ENCODE peak calls at places on chromosomes 6 and 20, in five cellular contexts. One of them, this sample, is unnamed.

GRCh38 chr20:4545526-4545925 is 176.2 kb upstream of the PRND start:
- DNase-seq in tibial artery: no peak
- DNase-seq in neural progenitor cell: no peak
- DNase-seq in BE2C: no peak
- DNase-seq in left ventricle myocardium inferior: no peak
- DNase-seq in this sample: peak; percentile 75

GRCh38 chr6:14922306-14922705 is 323.6 kb upstream of the JARID2 start:
- DNase-seq in tibial artery: no peak
- DNase-seq in left ventricle myocardium inferior: no peak
- DNase-seq in neural progenitor cell: peak; percentile 50
- DNase-seq in BE2C: no peak
- DNase-seq in this sample: no peak

GRCh38 chr20:51767867-51768758 is at the start of gene ATP9A:
- DNase-seq in BE2C: peak; percentile 17
- DNase-seq in tibial artery: no peak
- DNase-seq in neural progenitor cell: peak; percentile 76
- DNase-seq in left ventricle myocardium inferior: peak; percentile 34
- DNase-seq in this sample: peak; percentile 36

GRCh38 chr20:34300809-34301586 is 2.2 kb downstream of the AHCY start:
- DNase-seq in BE2C: peak; percentile 22
- DNase-seq in neural progenitor cell: no peak
- DNase-seq in left ventricle myocardium inferior: peak; percentile 28
- DNase-seq in tibial artery: no peak
- DNase-seq in this sample: no peak

GRCh38 chr6:24931296-24931695 is 4.5 kb downstream of the RIPOR2 start:
- DNase-seq in BE2C: no peak
- DNase-seq in left ventricle myocardium inferior: no peak
- DNase-seq in tibial artery: no peak
- DNase-seq in neural progenitor cell: peak; percentile 8
- DNase-seq in this sample: peak; percentile 29

GRCh38 chr6:145813285-145814034 is 1.1 kb downstream of the FBXO30 start:
- DNase-seq in tibial artery: no peak
- DNase-seq in left ventricle myocardium inferior: no peak
- DNase-seq in BE2C: no peak
- DNase-seq in neural progenitor cell: no peak
- DNase-seq in this sample: peak; percentile 70

GRCh38 chr20:36377348-36378326 is 71.5 kb downstream of the DLGAP4 start:
- DNase-seq in left ventricle myocardium inferior: no peak
- DNase-seq in neural progenitor cell: no peak
- DNase-seq in tibial artery: no peak
- DNase-seq in BE2C: no peak
- DNase-seq in this sample: no peak

GRCh38 chr6:134420638-134421181 is 102.8 kb upstream of the SGK1 start:
- DNase-seq in neural progenitor cell: no peak
- DNase-seq in tibial artery: no peak
- DNase-seq in left ventricle myocardium inferior: no peak
- DNase-seq in BE2C: no peak
- DNase-seq in this sample: peak; percentile 62

GRCh38 chr20:50541606-50542041 is 31.4 kb downstream of the PTPN1 start:
- DNase-seq in tibial artery: no peak
- DNase-seq in neural progenitor cell: no peak
- DNase-seq in left ventricle myocardium inferior: no peak
- DNase-seq in BE2C: no peak
- DNase-seq in this sample: peak; percentile 43

GRCh38 chr6:56914791-56915658 is 39.9 kb upstream of the BEND6 start:
- DNase-seq in neural progenitor cell: no peak
- DNase-seq in BE2C: peak; percentile 12
- DNase-seq in tibial artery: no peak
- DNase-seq in left ventricle myocardium inferior: peak; percentile 30
- DNase-seq in this sample: no peak

GRCh38 chr6:37862992-37863391 is 43.5 kb downstream of the ZFAND3 start:
- DNase-seq in BE2C: no peak
- DNase-seq in neural progenitor cell: no peak
- DNase-seq in left ventricle myocardium inferior: no peak
- DNase-seq in tibial artery: no peak
- DNase-seq in this sample: no peak

GRCh38 chr6:148533309-148534107 is 190.9 kb downstream of the SASH1 start:
- DNase-seq in tibial artery: no peak
- DNase-seq in left ventricle myocardium inferior: no peak
- DNase-seq in neural progenitor cell: no peak
- DNase-seq in BE2C: no peak
- DNase-seq in this sample: no peak
- TF ChIP-seq CTCF in tibial artery: no peak
- TF ChIP-seq CTCF in left ventricle myocardium inferior: no peak
- TF ChIP-seq CTCF in neural progenitor cell: no peak
- TF ChIP-seq CTCF in BE2C: no peak
- TF ChIP-seq CTCF in this sample: no peak

DNA sequence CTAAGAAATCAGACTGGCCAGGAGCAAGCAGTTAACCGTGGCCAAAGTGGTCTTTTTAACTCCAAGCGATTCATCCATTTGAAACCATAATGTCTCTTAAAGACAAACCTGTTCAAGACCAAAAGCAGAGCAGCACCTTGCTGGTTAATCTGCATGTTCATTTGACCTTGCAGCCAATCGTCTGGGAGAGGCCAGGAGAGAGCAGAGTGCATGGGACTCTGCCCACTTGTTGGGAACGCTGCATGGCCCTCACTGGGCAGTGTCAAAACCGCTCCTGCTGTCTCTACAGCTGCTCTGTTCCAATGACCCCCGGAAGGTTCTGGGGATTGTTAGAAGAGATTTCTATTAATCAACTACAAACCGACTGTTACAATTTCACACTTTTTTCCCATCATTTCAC is 79.6 kb downstream of the OLIG3 start:
- DNase-seq in tibial artery: no peak
- DNase-seq in neural progenitor cell: peak; percentile 16
- DNase-seq in BE2C: no peak
- DNase-seq in left ventricle myocardium inferior: no peak
- DNase-seq in this sample: no peak
- H3K4me3 ChIP-seq in tibial artery: peak overlapping the region; percentile 45
- H3K4me3 ChIP-seq in neural progenitor cell: peak overlapping the region; percentile 44
- H3K4me3 ChIP-seq in BE2C: no peak overlapping the region
- H3K4me3 ChIP-seq in left ventricle myocardium inferior: peak overlapping the region; percentile 64
- H3K4me3 ChIP-seq in this sample: no peak overlapping the region

DNA sequence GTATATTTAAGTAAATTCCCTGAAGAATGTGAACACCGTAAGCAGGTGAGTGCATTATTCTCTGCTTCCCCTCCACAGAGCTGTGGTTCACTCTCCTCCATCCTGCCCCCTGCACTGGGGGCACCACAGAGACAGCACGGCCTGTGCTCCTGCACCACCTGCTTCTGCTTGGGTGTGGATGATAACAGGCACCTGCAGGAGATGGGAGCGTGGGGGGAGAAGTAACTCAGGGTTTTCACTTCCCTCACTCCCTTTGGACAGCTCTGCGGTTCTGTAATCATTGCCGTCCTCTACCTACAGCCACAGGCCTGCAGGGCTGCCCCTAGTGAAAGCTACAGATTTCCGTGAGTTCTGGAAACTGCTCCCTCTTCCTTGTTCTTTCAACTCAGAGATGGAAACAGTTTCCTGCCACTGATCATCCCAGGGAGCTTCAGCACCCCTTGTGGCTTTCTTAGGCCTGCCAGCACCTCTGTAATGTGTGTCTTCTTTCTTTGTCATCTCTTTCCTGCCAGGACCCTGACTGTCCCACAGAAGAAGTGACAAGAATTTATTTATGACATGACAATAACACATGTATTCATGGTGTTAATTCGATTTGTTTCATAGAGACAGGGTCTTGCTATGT is 21.3 kb upstream of the MICB start:
- DNase-seq in tibial artery: no peak
- DNase-seq in left ventricle myocardium inferior: no peak
- DNase-seq in BE2C: no peak
- DNase-seq in neural progenitor cell: no peak
- DNase-seq in this sample: no peak
- TF ChIP-seq CTCF in tibial artery: no peak
- TF ChIP-seq CTCF in left ventricle myocardium inferior: no peak
- TF ChIP-seq CTCF in BE2C: no peak
- TF ChIP-seq CTCF in neural progenitor cell: no peak
- TF ChIP-seq CTCF in this sample: peak; percentile 22

GRCh38 chr20:57261488-57262243 is 4.8 kb downstream of the BMP7 start:
- DNase-seq in tibial artery: no peak
- DNase-seq in neural progenitor cell: peak; percentile 57
- DNase-seq in BE2C: no peak
- DNase-seq in left ventricle myocardium inferior: no peak
- DNase-seq in this sample: no peak
- H3K4me3 ChIP-seq in tibial artery: no peak overlapping the region
- H3K4me3 ChIP-seq in neural progenitor cell: no peak overlapping the region
- H3K4me3 ChIP-seq in BE2C: no peak overlapping the region
- H3K4me3 ChIP-seq in left ventricle myocardium inferior: peak overlapping the region; percentile 27
- H3K4me3 ChIP-seq in this sample: no peak overlapping the region

DNA sequence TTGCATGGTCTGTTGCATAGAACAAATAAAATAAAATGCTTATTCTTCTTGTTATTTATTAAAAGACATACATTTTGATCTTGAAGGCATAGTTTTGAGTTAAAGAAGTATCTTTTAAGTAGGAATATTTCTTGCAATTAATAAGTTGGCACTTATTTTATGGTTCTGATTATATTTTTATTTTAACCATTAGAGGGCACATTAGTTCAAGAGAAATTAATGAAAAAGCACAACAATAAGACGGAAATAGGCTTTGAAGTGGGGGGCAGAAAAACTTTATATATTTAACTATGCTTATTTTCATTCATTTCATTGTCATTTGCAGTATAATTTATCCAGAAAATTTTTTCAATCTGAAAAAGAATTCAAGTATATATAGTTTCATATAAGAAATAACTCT is 44.2 kb upstream of the MAP3K7 start:
- DNase-seq in neural progenitor cell: no peak
- DNase-seq in BE2C: no peak
- DNase-seq in tibial artery: no peak
- DNase-seq in left ventricle myocardium inferior: no peak
- DNase-seq in this sample: no peak
- TF ChIP-seq CTCF in neural progenitor cell: no peak
- TF ChIP-seq CTCF in BE2C: no peak
- TF ChIP-seq CTCF in tibial artery: no peak
- TF ChIP-seq CTCF in left ventricle myocardium inferior: no peak
- TF ChIP-seq CTCF in this sample: no peak

GRCh38 chr20:53940883-53941546 is 129.4 kb downstream of the BCAS1 start:
- DNase-seq in BE2C: peak; percentile 27
- DNase-seq in left ventricle myocardium inferior: peak; percentile 37
- DNase-seq in neural progenitor cell: peak; percentile 51
- DNase-seq in tibial artery: peak; percentile 47
- DNase-seq in this sample: peak; percentile 84

GRCh38 chr20:53937929-53938367 is 132.4 kb downstream of the BCAS1 start:
- DNase-seq in BE2C: no peak
- DNase-seq in tibial artery: no peak
- DNase-seq in neural progenitor cell: no peak
- DNase-seq in left ventricle myocardium inferior: no peak
- DNase-seq in this sample: no peak

GRCh38 chr20:53938739-53939138 is 131.7 kb downstream of the BCAS1 start:
- DNase-seq in neural progenitor cell: no peak
- DNase-seq in tibial artery: no peak
- DNase-seq in left ventricle myocardium inferior: no peak
- DNase-seq in BE2C: no peak
- DNase-seq in this sample: no peak

GRCh38 chr20:53940356-53940694 is 130.1 kb downstream of the BCAS1 start:
- DNase-seq in BE2C: no peak
- DNase-seq in tibial artery: no peak
- DNase-seq in left ventricle myocardium inferior: no peak
- DNase-seq in neural progenitor cell: no peak
- DNase-seq in this sample: no peak

DNA sequence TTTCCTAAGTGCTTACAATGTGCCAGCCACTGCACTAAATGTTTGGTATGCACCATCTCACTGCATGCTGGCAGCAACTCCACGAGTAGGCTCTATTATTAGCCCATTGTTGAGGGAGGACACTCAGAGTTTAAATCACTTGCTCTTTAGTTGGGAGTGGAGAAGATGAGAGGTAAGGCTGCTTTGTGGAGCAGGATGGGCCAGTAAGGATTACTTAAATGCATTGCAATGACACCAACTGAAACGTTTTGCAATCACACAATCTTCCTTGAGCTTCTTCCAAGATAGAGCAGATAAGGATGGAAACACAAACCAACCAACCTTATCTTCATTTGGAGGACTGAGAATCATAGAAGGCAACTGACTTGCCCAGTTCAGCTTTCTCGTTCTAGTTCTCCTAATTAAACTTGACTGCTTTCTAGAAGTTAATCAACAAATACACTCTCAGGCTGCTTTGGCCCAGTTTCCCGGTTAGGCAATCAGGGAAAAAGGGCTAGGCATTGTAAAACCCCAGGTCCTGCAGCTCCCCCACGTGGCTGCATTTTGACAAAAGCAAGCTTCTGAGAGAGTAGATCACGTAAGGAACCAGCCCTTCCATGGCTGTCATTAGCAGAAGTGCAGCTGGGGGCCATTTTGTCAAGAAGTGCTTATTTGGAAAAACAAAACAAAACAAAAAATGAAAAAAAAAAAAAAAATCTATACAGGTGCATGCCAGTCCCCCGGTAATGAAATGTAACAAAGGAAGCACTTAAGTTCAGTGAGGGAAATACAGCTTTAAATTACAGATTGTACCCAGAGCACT is 130.6 kb downstream of the BCAS1 start:
- DNase-seq in BE2C: peak; percentile 92
- DNase-seq in neural progenitor cell: peak; percentile 93
- DNase-seq in left ventricle myocardium inferior: peak; percentile 94
- DNase-seq in tibial artery: peak; percentile 93
- DNase-seq in this sample: peak; percentile 96
- H3K4me3 ChIP-seq in BE2C: no peak overlapping the region
- H3K4me3 ChIP-seq in neural progenitor cell: peak overlapping the region; percentile 35
- H3K4me3 ChIP-seq in left ventricle myocardium inferior: peak overlapping the region; percentile 29
- H3K4me3 ChIP-seq in tibial artery: no peak overlapping the region
- H3K4me3 ChIP-seq in this sample: no peak overlapping the region